ENCODE peak calls at places on chromosome 7, in ten cellular contexts. One of them, this sample, is unnamed.

GRCh38 chr7:49866910-49867309 is 93.5 kb downstream of the VWC2 start:
- DNase-seq in neural progenitor cell: no peak
- DNase-seq in HAP-1: no peak
- DNase-seq in HCT116: no peak
- DNase-seq in Peyer's patch: no peak
- DNase-seq in cardiac muscle cell: no peak
- DNase-seq in PC-3: no peak
- DNase-seq in OCI-LY7: no peak
- DNase-seq in breast epithelium: no peak
- DNase-seq in hepatocyte: no peak
- DNase-seq in this sample: no peak

GRCh38 chr7:113159746-113160339 is 41.5 kb upstream of the SMIM30 start:
- DNase-seq in neural progenitor cell: peak; percentile 63
- DNase-seq in HAP-1: peak; percentile 51
- DNase-seq in HCT116: peak; percentile 39
- DNase-seq in Peyer's patch: no peak
- DNase-seq in cardiac muscle cell: peak; percentile 54
- DNase-seq in PC-3: peak; percentile 38
- DNase-seq in OCI-LY7: peak; percentile 41
- DNase-seq in breast epithelium: no peak
- DNase-seq in hepatocyte: peak; percentile 50
- DNase-seq in this sample: no peak

GRCh38 chr7:72183835-72184234 is 228.3 kb downstream of the CALN1 start:
- DNase-seq in neural progenitor cell: peak; percentile 56
- DNase-seq in HAP-1: peak; percentile 7
- DNase-seq in HCT116: peak; percentile 1
- DNase-seq in Peyer's patch: no peak
- DNase-seq in cardiac muscle cell: peak; percentile 0
- DNase-seq in PC-3: peak; percentile 27
- DNase-seq in OCI-LY7: peak; percentile 7
- DNase-seq in breast epithelium: no peak
- DNase-seq in hepatocyte: peak; percentile 33
- DNase-seq in this sample: no peak

GRCh38 chr7:42389697-42390096 is 152.7 kb upstream of the GLI3 start:
- DNase-seq in neural progenitor cell: no peak
- DNase-seq in HAP-1: no peak
- DNase-seq in HCT116: no peak
- DNase-seq in Peyer's patch: no peak
- DNase-seq in cardiac muscle cell: no peak
- DNase-seq in PC-3: no peak
- DNase-seq in OCI-LY7: no peak
- DNase-seq in breast epithelium: no peak
- DNase-seq in hepatocyte: no peak
- DNase-seq in this sample: no peak

GRCh38 chr7:156099085-156099484 is 286.8 kb upstream of the SHH start:
- DNase-seq in neural progenitor cell: no peak
- DNase-seq in HAP-1: no peak
- DNase-seq in HCT116: no peak
- DNase-seq in Peyer's patch: no peak
- DNase-seq in cardiac muscle cell: no peak
- DNase-seq in PC-3: no peak
- DNase-seq in OCI-LY7: no peak
- DNase-seq in breast epithelium: no peak
- DNase-seq in hepatocyte: no peak
- DNase-seq in this sample: no peak

GRCh38 chr7:33742521-33742920 is 162.8 kb upstream of the BMPER start:
- DNase-seq in neural progenitor cell: no peak
- DNase-seq in HAP-1: no peak
- DNase-seq in HCT116: no peak
- DNase-seq in Peyer's patch: no peak
- DNase-seq in cardiac muscle cell: peak; percentile 43
- DNase-seq in PC-3: no peak
- DNase-seq in OCI-LY7: no peak
- DNase-seq in breast epithelium: no peak
- DNase-seq in hepatocyte: no peak
- DNase-seq in this sample: no peak

GRCh38 chr7:105132835-105133234 is 118.8 kb downstream of the KMT2E start:
- DNase-seq in neural progenitor cell: no peak
- DNase-seq in HAP-1: no peak
- DNase-seq in HCT116: no peak
- DNase-seq in Peyer's patch: no peak
- DNase-seq in cardiac muscle cell: no peak
- DNase-seq in PC-3: no peak
- DNase-seq in OCI-LY7: no peak
- DNase-seq in breast epithelium: no peak
- DNase-seq in hepatocyte: no peak
- DNase-seq in this sample: no peak

GRCh38 chr7:66330961-66331360 is 125.8 kb downstream of the TPST1 start:
- DNase-seq in neural progenitor cell: no peak
- DNase-seq in HAP-1: no peak
- DNase-seq in HCT116: no peak
- DNase-seq in Peyer's patch: no peak
- DNase-seq in cardiac muscle cell: peak; percentile 86
- DNase-seq in PC-3: no peak
- DNase-seq in OCI-LY7: no peak
- DNase-seq in breast epithelium: no peak
- DNase-seq in hepatocyte: peak; percentile 16
- DNase-seq in this sample: no peak

GRCh38 chr7:47693161-47693740 is 111.3 kb upstream of the TNS3 start:
- DNase-seq in neural progenitor cell: no peak
- DNase-seq in HAP-1: no peak
- DNase-seq in HCT116: no peak
- DNase-seq in Peyer's patch: no peak
- DNase-seq in cardiac muscle cell: peak; percentile 18
- DNase-seq in PC-3: peak; percentile 94
- DNase-seq in OCI-LY7: no peak
- DNase-seq in breast epithelium: no peak
- DNase-seq in hepatocyte: no peak
- DNase-seq in this sample: no peak

GRCh38 chr7:45884136-45884535 is 4.2 kb upstream of the IGFBP1 start:
- DNase-seq in neural progenitor cell: no peak
- DNase-seq in HAP-1: no peak
- DNase-seq in HCT116: no peak
- DNase-seq in Peyer's patch: no peak
- DNase-seq in cardiac muscle cell: no peak
- DNase-seq in PC-3: no peak
- DNase-seq in OCI-LY7: no peak
- DNase-seq in breast epithelium: no peak
- DNase-seq in hepatocyte: no peak
- DNase-seq in this sample: no peak
- H3K4me1 ChIP-seq in neural progenitor cell: peaks cover 3% of the 10 kb centered on the region
- H3K4me1 ChIP-seq in HAP-1: no peaks in the 10 kb centered on the region
- H3K4me1 ChIP-seq in HCT116: peaks cover 16% of the 10 kb centered on the region
- H3K4me1 ChIP-seq in Peyer's patch: no peaks in the 10 kb centered on the region
- H3K4me1 ChIP-seq in cardiac muscle cell: no peaks in the 10 kb centered on the region
- H3K4me1 ChIP-seq in PC-3: peaks cover 39% of the 10 kb centered on the region
- H3K4me1 ChIP-seq in OCI-LY7: no peaks in the 10 kb centered on the region
- H3K4me1 ChIP-seq in breast epithelium: no peaks in the 10 kb centered on the region
- H3K4me1 ChIP-seq in hepatocyte: peaks cover 14% of the 10 kb centered on the region
- H3K4me1 ChIP-seq in this sample: peaks cover 9% of the 10 kb centered on the region

GRCh38 chr7:137935849-137936508 is 65.9 kb downstream of the CREB3L2 start:
- DNase-seq in neural progenitor cell: no peak
- DNase-seq in HAP-1: no peak
- DNase-seq in HCT116: no peak
- DNase-seq in Peyer's patch: no peak
- DNase-seq in cardiac muscle cell: no peak
- DNase-seq in PC-3: no peak
- DNase-seq in OCI-LY7: peak; percentile 25
- DNase-seq in breast epithelium: no peak
- DNase-seq in hepatocyte: no peak
- DNase-seq in this sample: no peak

GRCh38 chr7:137934941-137935848 is 66.7 kb downstream of the CREB3L2 start:
- DNase-seq in neural progenitor cell: no peak
- DNase-seq in HAP-1: no peak
- DNase-seq in HCT116: no peak
- DNase-seq in Peyer's patch: no peak
- DNase-seq in cardiac muscle cell: no peak
- DNase-seq in PC-3: no peak
- DNase-seq in OCI-LY7: peak; percentile 20
- DNase-seq in breast epithelium: no peak
- DNase-seq in hepatocyte: no peak
- DNase-seq in this sample: no peak

GRCh38 chr7:137937202-137937560 is 64.7 kb downstream of the CREB3L2 start:
- DNase-seq in neural progenitor cell: no peak
- DNase-seq in HAP-1: no peak
- DNase-seq in HCT116: no peak
- DNase-seq in Peyer's patch: no peak
- DNase-seq in cardiac muscle cell: no peak
- DNase-seq in PC-3: no peak
- DNase-seq in OCI-LY7: no peak
- DNase-seq in breast epithelium: no peak
- DNase-seq in hepatocyte: no peak
- DNase-seq in this sample: no peak

GRCh38 chr7:137934176-137934826 is 67.6 kb downstream of the CREB3L2 start:
- DNase-seq in neural progenitor cell: no peak
- DNase-seq in HAP-1: no peak
- DNase-seq in HCT116: no peak
- DNase-seq in Peyer's patch: no peak
- DNase-seq in cardiac muscle cell: no peak
- DNase-seq in PC-3: no peak
- DNase-seq in OCI-LY7: no peak
- DNase-seq in breast epithelium: no peak
- DNase-seq in hepatocyte: no peak
- DNase-seq in this sample: no peak

DNA sequence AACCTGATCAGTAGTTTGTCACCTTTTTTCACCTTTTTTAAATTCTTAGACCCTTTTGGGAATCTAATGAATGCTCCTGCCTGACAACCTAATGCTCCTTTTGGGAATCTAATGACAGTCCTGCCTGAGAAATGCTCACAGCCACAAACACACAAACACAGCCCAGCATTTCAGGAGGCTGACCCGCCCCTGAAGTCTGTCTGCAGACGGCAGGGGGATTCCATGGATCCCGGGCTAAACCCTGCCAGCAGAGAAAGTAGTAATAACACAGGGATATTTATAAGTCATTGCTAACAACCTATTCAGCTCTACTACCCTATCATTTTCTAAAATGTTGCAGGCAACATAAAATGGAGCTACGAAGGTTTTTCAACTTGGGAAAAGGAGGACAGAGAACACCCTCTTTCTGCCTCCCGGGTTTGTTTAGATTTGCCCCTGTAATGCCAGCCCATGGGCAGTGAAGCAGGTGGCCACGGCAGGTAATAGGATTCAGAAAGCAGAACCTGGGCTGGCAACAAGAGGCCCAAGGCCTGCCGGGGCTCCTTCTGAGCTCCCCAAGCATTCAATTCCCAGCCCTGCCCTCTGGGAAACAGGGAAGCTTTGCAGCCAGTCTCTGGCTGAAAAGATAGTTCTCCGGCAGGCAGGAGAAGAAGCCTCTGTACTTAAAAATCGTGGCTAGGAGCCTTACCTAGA is 65.2 kb downstream of the CREB3L2 start:
- DNase-seq in neural progenitor cell: peak; percentile 20
- DNase-seq in HAP-1: no peak
- DNase-seq in HCT116: no peak
- DNase-seq in Peyer's patch: no peak
- DNase-seq in cardiac muscle cell: no peak
- DNase-seq in PC-3: no peak
- DNase-seq in OCI-LY7: no peak
- DNase-seq in breast epithelium: no peak
- DNase-seq in hepatocyte: no peak
- DNase-seq in this sample: no peak
- H3K4me1 ChIP-seq in neural progenitor cell: peaks cover 14% of the 10 kb centered on the region
- H3K4me1 ChIP-seq in HAP-1: peaks cover 6% of the 10 kb centered on the region
- H3K4me1 ChIP-seq in HCT116: peaks cover 11% of the 10 kb centered on the region
- H3K4me1 ChIP-seq in Peyer's patch: peaks cover 7% of the 10 kb centered on the region
- H3K4me1 ChIP-seq in cardiac muscle cell: peaks cover 61% of the 10 kb centered on the region
- H3K4me1 ChIP-seq in PC-3: peaks cover 18% of the 10 kb centered on the region
- H3K4me1 ChIP-seq in OCI-LY7: peaks cover 19% of the 10 kb centered on the region
- H3K4me1 ChIP-seq in breast epithelium: peaks cover 30% of the 10 kb centered on the region
- H3K4me1 ChIP-seq in hepatocyte: peaks cover 55% of the 10 kb centered on the region
- H3K4me1 ChIP-seq in this sample: peaks cover 52% of the 10 kb centered on the region

DNA sequence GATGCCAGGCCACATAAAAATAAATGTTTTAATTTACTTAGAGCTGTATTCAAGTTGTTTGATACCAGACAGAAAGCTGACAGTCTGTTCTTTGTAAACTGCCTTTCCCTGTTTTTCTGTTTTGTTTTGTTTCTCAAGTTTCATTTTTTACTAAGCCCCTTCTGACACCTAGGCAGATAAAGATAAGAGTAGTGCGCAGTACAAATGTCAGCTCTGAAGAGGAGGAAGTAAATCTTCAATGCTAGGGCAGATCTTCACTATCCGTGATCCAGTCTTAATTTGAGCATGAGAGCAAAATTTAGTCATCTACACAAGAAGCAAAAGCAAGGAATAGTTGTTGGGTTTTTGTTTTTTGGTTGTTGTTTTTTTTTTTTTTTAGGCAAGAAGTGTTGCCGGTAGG is 27.3 kb downstream of the MTURN start:
- DNase-seq in neural progenitor cell: no peak
- DNase-seq in HAP-1: no peak
- DNase-seq in HCT116: no peak
- DNase-seq in Peyer's patch: no peak
- DNase-seq in cardiac muscle cell: no peak
- DNase-seq in PC-3: no peak
- DNase-seq in OCI-LY7: no peak
- DNase-seq in breast epithelium: no peak
- DNase-seq in hepatocyte: no peak
- DNase-seq in this sample: no peak
- H3K4me1 ChIP-seq in neural progenitor cell: peaks cover 34% of the 10 kb centered on the region
- H3K4me1 ChIP-seq in HAP-1: peaks cover 32% of the 10 kb centered on the region
- H3K4me1 ChIP-seq in HCT116: peaks cover 17% of the 10 kb centered on the region
- H3K4me1 ChIP-seq in Peyer's patch: no peaks in the 10 kb centered on the region
- H3K4me1 ChIP-seq in cardiac muscle cell: peaks cover 45% of the 10 kb centered on the region
- H3K4me1 ChIP-seq in PC-3: peaks cover 54% of the 10 kb centered on the region
- H3K4me1 ChIP-seq in OCI-LY7: peaks cover 44% of the 10 kb centered on the region
- H3K4me1 ChIP-seq in breast epithelium: peaks cover 24% of the 10 kb centered on the region
- H3K4me1 ChIP-seq in hepatocyte: peaks cover 14% of the 10 kb centered on the region
- H3K4me1 ChIP-seq in this sample: peaks cover 29% of the 10 kb centered on the region

DNA sequence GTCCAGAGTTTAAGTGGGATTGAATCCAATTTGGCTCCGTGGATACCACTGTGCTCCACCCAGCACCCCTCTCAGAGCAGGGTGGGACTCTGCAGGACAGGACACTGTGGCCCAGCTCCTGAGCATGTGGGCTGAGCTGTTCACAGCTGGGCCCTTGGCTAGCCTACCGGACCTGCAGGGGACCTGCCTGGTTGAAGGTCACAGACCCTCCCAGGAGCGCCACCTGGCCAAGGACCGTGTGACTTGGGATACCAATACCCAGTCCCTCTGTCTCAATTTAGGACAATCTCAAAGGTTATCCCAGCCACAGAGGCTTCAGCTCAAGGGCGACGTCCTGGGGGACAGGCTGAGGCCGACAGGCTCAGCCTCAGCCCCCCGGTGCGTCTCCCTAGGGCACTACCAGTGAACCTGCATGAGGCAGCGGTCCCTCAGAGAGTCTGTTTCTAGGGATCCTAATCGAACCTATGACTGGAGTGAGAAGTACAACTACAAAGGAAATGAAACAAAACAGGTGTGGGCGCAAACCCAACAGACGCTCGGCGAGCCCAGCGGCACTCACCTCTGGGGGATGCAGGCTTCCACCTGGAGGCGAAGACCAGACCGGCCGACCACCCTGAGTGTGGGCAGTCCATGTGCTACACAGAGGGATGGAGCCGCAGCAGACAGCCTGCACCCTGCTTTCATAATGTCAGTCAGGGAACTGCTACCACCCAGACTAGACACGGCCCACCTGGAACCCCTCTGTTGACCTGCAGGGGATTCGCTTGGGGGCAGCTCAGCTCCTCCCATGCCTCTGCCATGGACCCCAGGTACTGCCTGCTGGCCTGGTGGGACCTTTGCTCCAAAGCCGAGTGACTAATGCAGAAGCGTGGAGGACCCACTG is 103.7 kb downstream of the PAXIP1 start:
- DNase-seq in neural progenitor cell: no peak
- DNase-seq in HAP-1: no peak
- DNase-seq in HCT116: no peak
- DNase-seq in Peyer's patch: no peak
- DNase-seq in cardiac muscle cell: no peak
- DNase-seq in PC-3: no peak
- DNase-seq in OCI-LY7: no peak
- DNase-seq in breast epithelium: no peak
- DNase-seq in hepatocyte: no peak
- DNase-seq in this sample: no peak
- H3K4me1 ChIP-seq in neural progenitor cell: peaks cover 11% of the 10 kb centered on the region
- H3K4me1 ChIP-seq in HAP-1: no peaks in the 10 kb centered on the region
- H3K4me1 ChIP-seq in HCT116: no peaks in the 10 kb centered on the region
- H3K4me1 ChIP-seq in Peyer's patch: no peaks in the 10 kb centered on the region
- H3K4me1 ChIP-seq in cardiac muscle cell: no peaks in the 10 kb centered on the region
- H3K4me1 ChIP-seq in PC-3: no peaks in the 10 kb centered on the region
- H3K4me1 ChIP-seq in OCI-LY7: no peaks in the 10 kb centered on the region
- H3K4me1 ChIP-seq in breast epithelium: no peaks in the 10 kb centered on the region
- H3K4me1 ChIP-seq in hepatocyte: no peaks in the 10 kb centered on the region
- H3K4me1 ChIP-seq in this sample: no peaks in the 10 kb centered on the region

This sample was measured in vagina.